ENCODE peak calls at places on chromosomes 12 and 14, in six cellular contexts. A, Q, G, X, V and C are unnamed samples.

GRCh38 chr12:106767954-106768501 is 6.5 kb upstream of the RIC8B start:
- DNase-seq in A (no peak), Q (no peak), V (no peak), G (peak), X (no peak), C (no peak)

GRCh38 chr12:109654357-109654756 is 59.3 kb upstream of the FAM222A start:
- DNase-seq in X (no peak), Q (no peak), G (no peak), V (no peak), A (no peak), C (no peak)

GRCh38 chr12:53567961-53568360 is 58.2 kb downstream of the ATF7 start:
- DNase-seq in Q (no peak), G (no peak), V (peak), X (no peak), A (no peak), C (no peak)

GRCh38 chr14:56325251-56325839 is 207.1 kb downstream of the PELI2 start:
- DNase-seq in A (no peak), Q (no peak), G (no peak), V (peak), X (no peak), C (no peak)

GRCh38 chr14:32049361-32050103 is 27.6 kb upstream of the ARHGAP5 start:
- DNase-seq in V (no peak), A (peak), Q (no peak), G (no peak), X (no peak), C (no peak)

GRCh38 chr12:52217223-52217622 is 15.8 kb upstream of the KRT7 start:
- DNase-seq in G (peak), X (no peak), Q (peak), V (no peak), A (peak), C (no peak)

GRCh38 chr14:87811246-87811645 is 181.7 kb downstream of the GALC start:
- DNase-seq in V (no peak), X (no peak), G (no peak), A (no peak), Q (no peak), C (no peak)

GRCh38 chr12:53222170-53223005 is 9.6 kb downstream of the RARG start:
- DNase-seq in Q (no peak), G (peak), V (peak), X (no peak), A (no peak), C (no peak)

GRCh38 chr14:42480235-42480634 is 873.6 kb downstream of the LRFN5 start:
- DNase-seq in Q (no peak), X (no peak), G (no peak), V (no peak), A (no peak), C (no peak)

GRCh38 chr12:71626098-71626497 is 37.5 kb downstream of the ZFC3H1 start:
- DNase-seq in X (peak), Q (no peak), A (no peak), V (no peak), G (no peak), C (peak)

GRCh38 chr14:95024380-95024779 is 132.9 kb downstream of the DICER1 start:
- DNase-seq in X (no peak), Q (no peak), G (no peak), A (no peak), V (no peak), C (no peak)

GRCh38 chr12:114656906-114657596 is 26.9 kb downstream of the TBX3 start:
- DNase-seq in Q (no peak), V (no peak), X (no peak), A (no peak), G (no peak), C (no peak)

GRCh38 chr12:95648990-95649791 is 97.9 kb upstream of the USP44 start:
- DNase-seq in Q (peak), X (no peak), A (peak), V (peak), G (no peak), C (no peak)

GRCh38 chr12:879641-880040 is 69.9 kb downstream of the RAD52 start:
- DNase-seq in G (no peak), V (peak), Q (no peak), A (no peak), X (no peak), C (no peak)

GRCh38 chr14:31935406-31935805 is 141.7 kb upstream of the ARHGAP5 start:
- DNase-seq in X (no peak), A (no peak), Q (no peak), G (no peak), V (no peak), C (no peak)

GRCh38 chr14:101823511-101824120 is 62.1 kb downstream of the PPP2R5C start:
- DNase-seq in X (no peak), G (no peak), Q (no peak), A (no peak), V (peak), C (peak)

GRCh38 chr14:57725399-57726077 is 140.4 kb downstream of the SLC35F4 start:
- DNase-seq in Q (peak), X (no peak), V (peak), A (peak), G (no peak), C (no peak)

GRCh38 chr14:72518809-72519377 is 375.0 kb downstream of the DPF3 start:
- DNase-seq in G (no peak), A (no peak), Q (no peak), V (no peak), X (peak), C (peak)

GRCh38 chr14:23814858-23815257 is 138.7 kb upstream of the DHRS4 start:
- DNase-seq in Q (no peak), X (no peak), G (no peak), V (no peak), A (no peak), C (no peak)
- H3K4me2 ChIP-seq in Q (no peak), X (no peak), G (no peak), V (no peak), A (no peak), C (no peak)

DNA sequence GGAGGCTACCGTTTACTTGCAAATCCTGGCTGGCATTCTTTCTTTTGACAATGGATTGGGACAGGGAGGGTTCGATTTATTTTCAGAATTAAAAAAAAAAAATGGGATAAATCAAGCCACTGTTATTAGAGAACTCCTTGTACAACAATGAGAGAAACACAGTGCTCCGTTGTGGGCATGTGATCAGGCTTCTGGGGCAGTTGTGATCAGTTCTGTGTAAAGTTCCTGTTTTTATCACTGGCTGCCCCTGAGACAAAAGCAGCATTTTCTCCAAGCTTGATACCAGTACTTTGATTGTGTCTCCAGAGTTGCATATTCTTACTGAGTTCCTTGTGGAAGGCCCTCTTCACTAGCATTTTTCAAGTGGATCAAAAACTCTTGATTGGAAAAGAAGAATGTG is 1.2 kb downstream of the DIP2B start:
- DNase-seq in G (no peak), V (peak), X (no peak), Q (no peak), A (peak), C (peak)
- TF ChIP-seq EZH2phosphoT487 in G (no peak), V (no peak), X (no peak), Q (no peak), A (no peak), C (no peak)

GRCh38 chr14:36056846-36057245 is 119.7 kb downstream of the PTCSC3 start:
- DNase-seq in Q (no peak), A (no peak), V (no peak), X (no peak), G (no peak), C (no peak)

GRCh38 chr14:36054353-36055051 is 122.0 kb downstream of the PTCSC3 start:
- DNase-seq in V (no peak), A (no peak), X (no peak), Q (no peak), G (no peak), C (no peak)

GRCh38 chr14:36052681-36053080 is 123.8 kb downstream of the PTCSC3 start:
- DNase-seq in X (no peak), Q (no peak), V (no peak), G (no peak), A (no peak), C (no peak)

GRCh38 chr14:36055681-36056225 is 120.8 kb downstream of the PTCSC3 start:
- DNase-seq in X (no peak), Q (no peak), A (no peak), V (peak), G (no peak), C (no peak)

DNA sequence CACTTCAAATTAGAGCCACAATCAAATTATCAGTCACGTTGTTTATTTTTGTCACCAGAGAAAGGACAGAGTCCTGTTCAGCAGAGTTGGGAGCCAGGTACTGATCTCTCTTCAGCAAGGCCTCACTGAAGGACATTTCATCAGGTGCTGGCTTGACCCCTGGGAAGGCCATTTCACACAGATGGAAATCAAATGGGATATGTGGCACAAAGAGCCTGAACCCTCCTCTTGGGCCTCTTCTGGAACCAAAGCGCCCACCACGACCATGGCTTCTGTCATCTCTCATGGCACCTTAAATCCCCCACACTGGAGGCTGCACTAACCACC is 121.5 kb downstream of the PTCSC3 start:
- DNase-seq in A (no peak), V (no peak), G (no peak), X (no peak), Q (no peak), C (no peak)
- H3K4me2 ChIP-seq in A (no peak), V (no peak), G (no peak), X (no peak), Q (no peak), C (no peak)

DNA sequence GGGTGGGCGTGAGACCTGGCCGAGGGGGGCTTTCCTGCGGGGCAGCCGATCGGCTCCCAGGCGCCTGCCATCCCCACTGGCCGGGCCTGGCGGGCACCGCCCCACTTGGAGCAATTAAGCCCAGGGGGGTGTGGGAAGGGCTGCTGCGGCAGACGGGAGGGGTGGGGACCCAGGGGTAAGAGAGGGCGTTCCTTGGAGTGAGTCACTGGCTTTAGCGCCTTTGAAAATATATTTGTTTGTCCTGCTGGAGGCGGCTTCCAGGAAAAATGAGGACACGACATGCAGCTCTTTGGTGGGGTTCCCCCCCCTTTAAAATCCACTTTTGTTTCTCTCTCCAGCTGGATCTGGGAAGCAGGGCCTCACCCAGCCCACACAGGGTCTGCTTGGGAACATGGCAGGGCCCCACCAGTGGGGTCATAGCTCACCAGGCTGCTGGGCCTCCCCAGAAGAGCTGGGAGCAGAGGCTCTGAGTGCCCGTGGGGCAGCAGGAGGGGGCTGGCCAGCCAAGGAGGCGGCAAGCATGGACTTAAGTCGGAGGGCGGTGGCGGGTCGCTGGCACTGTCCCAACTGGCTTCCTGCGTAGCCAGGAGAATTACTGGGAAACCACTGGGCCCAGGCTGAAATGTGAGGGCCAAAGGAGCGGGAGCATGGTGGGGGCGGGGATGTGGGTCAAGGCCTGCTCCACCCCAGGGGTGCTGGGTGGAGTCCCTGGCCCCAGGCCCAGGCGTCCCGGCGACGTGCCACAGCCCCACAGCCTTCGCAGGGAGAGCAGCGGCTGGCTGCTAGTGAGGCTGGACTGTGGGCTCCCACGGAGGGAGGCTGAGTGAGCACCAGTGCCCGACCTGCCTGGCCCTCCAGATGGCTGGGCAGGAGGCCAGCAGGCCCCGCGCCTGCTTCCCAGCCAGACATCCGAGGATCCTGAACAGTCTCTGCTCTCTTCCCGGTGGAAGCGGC is 128.0 kb downstream of the RFLNA start:
- DNase-seq in X (no peak), A (peak), G (no peak), V (peak), Q (peak), C (no peak)
- TF ChIP-seq EZH2phosphoT487 in X (no peak), A (no peak), G (no peak), V (no peak), Q (no peak), C (no peak)

GRCh38 chr12:124519741-124520140 is 47.7 kb downstream of the NCOR2 start:
- DNase-seq in A (no peak), V (no peak), Q (no peak), G (no peak), X (no peak), C (no peak)

GRCh38 chr12:124518051-124518932 is 49.1 kb downstream of the NCOR2 start:
- DNase-seq in V (peak), A (peak), X (no peak), G (no peak), Q (peak), C (no peak)

GRCh38 chr12:124523071-124523470 is 44.3 kb downstream of the NCOR2 start:
- DNase-seq in A (no peak), Q (no peak), G (no peak), X (no peak), V (peak), C (no peak)

GRCh38 chr12:124520258-124520657 is 47.2 kb downstream of the NCOR2 start:
- DNase-seq in G (no peak), Q (no peak), X (no peak), A (peak), V (peak), C (no peak)

GRCh38 chr12:124520896-124521295 is 46.5 kb downstream of the NCOR2 start:
- DNase-seq in A (no peak), V (no peak), Q (no peak), X (no peak), G (no peak), C (no peak)
- H3K4me2 ChIP-seq in A (peak), V (no peak), Q (no peak), X (no peak), G (no peak), C (no peak)

GRCh38 chr14:33516898-33517436 is 433.9 kb downstream of the EGLN3 start:
- DNase-seq in A (no peak), Q (no peak), X (no peak), V (no peak), G (no peak), C (no peak)
- TF ChIP-seq EZH2phosphoT487 in A (no peak), Q (no peak), X (no peak), V (no peak), G (no peak), C (no peak)